ENCODE peak calls at places on chromosomes 4 and X, in seven cellular contexts. I is A673, B is transverse colon, G is ovary, W is cardiac muscle cell, X is fibroblast of lung, A is thoracic aorta. K is an unnamed sample. For H3K9me3, the result is how much of the 10 kb centered on the place peaks cover.

GRCh38 chr4:20995015-20995414 is 294.8 kb downstream of the PACRGL start:
- DNase-seq in A (no peak), G (no peak), W (no peak), I (no peak), B (no peak), X (peak), K (no peak)

GRCh38 chr4:37803348-37803973 is 23.0 kb upstream of the PGM2 start:
- DNase-seq in B (no peak), A (no peak), X (peak), I (peak), G (no peak), W (peak), K (no peak)

GRCh38 chr4:173272987-173273386 is 61.2 kb downstream of the HMGB2 start:
- DNase-seq in W (peak), X (peak), I (peak), B (no peak), A (no peak), G (no peak), K (no peak)

GRCh38 chr4:108113229-108113628 is 55.5 kb downstream of the LEF1 start:
- DNase-seq in W (no peak), B (no peak), I (no peak), X (no peak), G (no peak), A (no peak), K (no peak)

GRCh38 chr4:38889143-38889542 is 21.5 kb downstream of the FAM114A1 start:
- DNase-seq in G (no peak), B (no peak), I (peak), W (peak), X (peak), A (no peak), K (no peak)

GRCh38 chrX:110944323-110944761 is 148.7 kb upstream of the CHRDL1 start:
- DNase-seq in A (no peak), B (no peak), I (no peak), X (no peak), G (peak), W (no peak), K (peak)

GRCh38 chr4:78565971-78566372 is 14.4 kb downstream of the ANXA3 start:
- DNase-seq in A (no peak), G (no peak), X (peak), B (no peak), I (no peak), W (peak), K (no peak)

GRCh38 chr4:40614031-40614430 is 15.6 kb downstream of the RBM47 start:
- DNase-seq in X (no peak), A (no peak), G (no peak), I (no peak), W (no peak), B (no peak), K (no peak)

GRCh38 chr4:76562161-76562560 is 127.1 kb downstream of the SHROOM3 start:
- DNase-seq in W (peak), A (no peak), I (no peak), G (no peak), X (peak), B (no peak), K (no peak)

GRCh38 chr4:163495900-163496299 is 1.4 kb downstream of the TMA16 start:
- DNase-seq in B (no peak), W (no peak), A (no peak), X (no peak), G (no peak), I (peak), K (no peak)

GRCh38 chr4:138948918-138949317 is 66.7 kb upstream of the NOCT start:
- DNase-seq in X (no peak), I (no peak), A (no peak), W (no peak), G (no peak), B (no peak), K (no peak)

GRCh38 chr4:148141536-148141935 is 300.7 kb downstream of the NR3C2 start:
- DNase-seq in W (no peak), X (no peak), B (no peak), A (no peak), G (no peak), I (no peak), K (no peak)

GRCh38 chr4:186074189-186074588 is 5.2 kb downstream of the TLR3 start:
- DNase-seq in A (no peak), W (no peak), X (no peak), I (no peak), G (no peak), B (no peak), K (no peak)

GRCh38 chr4:52997132-52997416 is 135.0 kb downstream of the RASL11B start:
- DNase-seq in G (no peak), W (peak), X (peak), A (no peak), B (no peak), I (no peak), K (no peak)

GRCh38 chr4:146381263-146381872 is 140.4 kb downstream of the SLC10A7 start:
- DNase-seq in B (no peak), W (no peak), A (no peak), X (no peak), G (no peak), I (peak), K (peak)

GRCh38 chr4:4880492-4880891 is 21.0 kb downstream of the MSX1 start:
- DNase-seq in I (no peak), B (no peak), W (no peak), G (no peak), X (no peak), A (no peak), K (no peak)

GRCh38 chr4:37873383-37873782 is 17.5 kb upstream of the TBC1D1 start:
- DNase-seq in I (no peak), X (peak), W (peak), G (no peak), A (no peak), B (no peak), K (no peak)

GRCh38 chr4:37244583-37245390 is at the start of gene NWD2:
- DNase-seq in B (peak), A (no peak), I (peak), X (no peak), G (no peak), W (peak), K (peak)

GRCh38 chr4:40121515-40121914 is 64.9 kb downstream of the N4BP2 start:
- DNase-seq in X (peak), G (no peak), I (peak), W (peak), B (no peak), A (no peak), K (no peak)

GRCh38 chr4:82861529-82861928 is 29.4 kb downstream of the SEC31A start:
- DNase-seq in I (no peak), W (no peak), G (no peak), A (no peak), B (no peak), X (no peak), K (no peak)

GRCh38 chr4:184396001-184396400 is 78.3 kb downstream of the IRF2 start:
- DNase-seq in W (no peak), I (no peak), A (no peak), G (no peak), B (no peak), X (no peak), K (no peak)

GRCh38 chrX:64093761-64094160 is 111.7 kb downstream of the AMER1 start:
- DNase-seq in W (peak), B (no peak), X (peak), I (peak), A (no peak), G (no peak), K (no peak)

GRCh38 chr4:142953171-142953570 is 107.1 kb upstream of the INPP4B start:
- DNase-seq in G (no peak), W (no peak), X (no peak), B (no peak), A (no peak), I (no peak), K (no peak)

DNA sequence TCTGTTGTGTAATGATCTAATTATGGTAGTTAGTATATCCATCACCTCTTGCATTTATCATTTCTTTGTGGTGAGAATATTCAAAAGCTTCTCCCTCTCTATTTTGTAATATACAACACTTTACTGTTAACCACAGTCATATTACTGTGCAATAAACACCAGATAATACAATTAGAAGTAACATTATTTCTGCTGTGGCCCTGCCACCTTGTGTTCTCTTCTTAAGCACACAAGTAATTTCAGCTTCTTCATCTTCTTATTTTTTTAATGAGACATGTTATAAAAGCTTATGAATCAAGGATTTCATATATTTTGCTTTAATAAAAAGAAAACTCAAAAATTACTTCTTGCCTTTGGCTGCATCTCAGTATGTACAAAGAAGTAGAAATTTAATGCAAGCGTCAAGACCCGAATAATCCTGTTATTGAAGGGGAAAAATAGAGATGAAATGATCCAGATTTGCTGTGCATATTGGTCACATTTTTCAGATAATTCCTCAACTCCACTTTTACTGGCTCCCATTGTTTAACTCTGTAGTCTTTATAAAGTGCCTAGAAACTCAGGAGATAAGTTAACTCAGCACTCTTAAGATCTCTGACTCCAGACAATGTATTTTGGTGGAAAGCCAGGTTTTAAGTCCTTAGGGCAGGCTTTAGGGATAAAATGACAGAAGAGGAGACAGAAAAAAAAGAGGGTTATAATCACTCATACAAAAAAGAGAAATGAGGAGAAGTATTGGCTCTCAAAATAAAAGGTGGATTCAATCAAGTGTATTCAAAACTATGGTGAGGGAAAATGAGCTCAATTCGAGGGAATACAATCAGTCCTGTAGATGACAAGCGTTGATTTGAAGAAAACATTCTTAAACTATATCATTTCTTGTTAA is 675.0 kb upstream of the INTU start:
- DNase-seq in G (no peak), I (peak), B (no peak), X (peak), A (no peak), W (peak), K (no peak)
- TF ChIP-seq CTCF in G (no peak), I (peak), B (no peak), X (peak), A (no peak), W (peak), K (no peak)

GRCh38 chr4:1216869-1217294 is 32.0 kb downstream of the CTBP1 start:
- DNase-seq in W (no peak), G (no peak), B (peak), I (no peak), X (no peak), A (no peak), K (no peak)

GRCh38 chr4:1217366-1217765 is 31.6 kb downstream of the CTBP1 start:
- DNase-seq in G (no peak), A (no peak), X (no peak), W (no peak), I (no peak), B (no peak), K (no peak)

GRCh38 chr4:1214101-1215095 is 34.5 kb downstream of the CTBP1 start:
- DNase-seq in W (no peak), G (no peak), A (no peak), B (no peak), X (no peak), I (no peak), K (no peak)

GRCh38 chr4:1215347-1216075 is 33.4 kb downstream of the CTBP1 start:
- DNase-seq in A (no peak), W (no peak), B (peak), G (peak), I (no peak), X (peak), K (no peak)

GRCh38 chr4:1216076-1216614 is 32.8 kb downstream of the CTBP1 start:
- DNase-seq in G (no peak), B (no peak), I (no peak), X (no peak), W (no peak), A (no peak), K (no peak)
- H3K4me3 ChIP-seq in G (no peak), B (no peak), I (no peak), X (no peak), W (no peak), A (no peak), K (no peak)

GRCh38 chrX:479273-479981 is 92.7 kb upstream of the PPP2R3B start:
- DNase-seq in I (no peak), G (no peak), B (no peak), X (no peak), W (no peak), A (no peak), K (no peak)
- H3K9me3 ChIP-seq in I (under half), G (under half), B (under half), X (under half), W (under half), A (under half), K (under half)

DNA sequence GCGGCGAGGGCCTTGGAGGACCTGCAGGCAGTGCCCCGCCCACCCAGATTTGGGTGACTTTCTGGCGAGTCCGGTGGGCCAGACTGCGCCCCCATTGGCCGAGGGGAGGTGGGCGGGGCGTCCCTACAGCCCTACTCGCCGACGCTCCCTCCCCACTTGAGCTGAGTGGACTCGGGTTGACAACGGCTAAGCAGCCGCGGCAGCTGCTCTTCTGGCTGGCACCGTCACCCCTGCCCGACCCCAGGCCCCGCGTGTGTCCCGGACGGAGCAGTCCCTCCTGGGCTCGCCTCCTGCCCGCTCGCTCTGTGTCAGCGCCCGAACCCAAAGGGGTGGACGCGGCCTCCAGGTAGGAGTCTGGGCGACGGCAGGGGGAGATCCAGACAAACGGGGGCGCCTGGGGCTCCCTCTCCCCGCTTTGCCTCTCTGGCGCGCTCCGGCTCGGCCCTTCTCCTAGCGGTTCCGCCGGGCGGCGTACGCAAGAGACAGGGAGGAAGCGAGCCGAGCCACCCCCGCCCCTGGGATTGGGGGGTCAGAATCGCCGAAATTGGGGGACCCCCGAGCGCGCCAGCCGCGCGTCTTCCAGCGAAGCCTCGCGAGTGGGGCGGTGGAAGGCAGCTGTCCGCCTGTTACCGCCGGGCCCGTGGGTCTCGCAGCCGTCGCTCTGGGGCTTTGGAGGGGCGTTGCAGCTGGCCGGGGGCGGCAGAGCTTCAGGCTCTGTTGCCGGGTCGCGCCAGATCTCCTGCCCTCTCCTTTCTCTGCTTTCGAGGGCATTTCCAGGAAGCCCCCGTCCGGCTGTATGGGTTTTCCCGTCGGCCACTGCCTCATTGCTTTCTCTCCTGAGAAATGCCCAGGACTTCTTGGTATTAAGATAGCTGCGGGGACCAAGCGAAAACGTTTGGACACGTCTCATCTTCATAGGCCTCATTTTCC is 46.3 kb downstream of the STARD8 start:
- DNase-seq in G (peak), B (peak), I (peak), X (peak), W (peak), A (peak), K (peak)
- TF ChIP-seq CTCF in G (no peak), B (no peak), I (no peak), X (no peak), W (no peak), A (no peak), K (no peak)

DNA sequence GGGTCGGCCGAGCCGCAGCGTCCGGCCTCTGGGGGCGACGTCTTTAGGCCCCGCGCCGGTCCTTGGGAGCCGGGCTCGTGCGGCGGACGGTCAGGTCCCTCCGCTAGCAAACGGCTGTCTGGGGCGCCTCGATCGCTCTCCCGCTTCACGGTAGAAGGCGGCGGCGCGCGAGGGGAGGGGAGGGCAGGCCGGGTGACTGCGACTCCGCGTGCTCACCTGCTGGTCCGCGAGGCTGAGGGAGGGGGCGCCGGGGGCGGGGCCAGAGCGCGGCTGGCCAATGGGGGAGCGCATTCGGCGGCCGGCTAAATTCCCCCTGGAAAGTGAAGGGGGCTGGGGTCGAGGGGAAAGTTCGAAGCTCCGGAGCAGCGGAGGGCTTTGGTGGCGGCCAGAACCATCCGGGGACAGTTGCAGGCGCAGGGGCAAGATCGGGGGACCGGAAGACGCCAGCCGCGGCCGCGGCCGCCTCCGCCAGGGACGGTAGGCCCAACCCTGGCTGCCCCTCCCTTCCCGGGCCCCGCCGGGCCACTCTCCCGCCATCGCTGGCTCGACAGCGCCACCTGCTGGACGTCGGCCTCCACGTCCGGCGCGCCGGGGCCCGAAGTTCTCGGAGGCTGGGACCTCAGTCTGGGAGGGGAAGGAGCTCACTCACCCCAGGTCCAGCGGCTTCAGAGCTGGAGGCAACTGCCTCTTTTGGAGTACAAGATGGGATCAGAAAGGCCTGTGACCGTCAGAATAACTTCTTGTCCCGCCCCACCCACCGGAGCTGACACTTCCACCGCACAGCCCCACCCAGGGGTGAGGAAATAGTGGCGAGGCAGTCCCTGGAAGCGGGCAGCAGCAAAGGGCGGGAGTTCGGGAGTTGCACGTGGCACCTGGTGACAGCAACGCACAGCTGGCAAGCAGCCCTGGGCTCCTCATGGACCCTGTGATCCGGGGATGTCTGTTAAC is 49.9 kb downstream of the ELF4 start:
- DNase-seq in G (peak), X (peak), A (no peak), B (peak), I (peak), W (peak), K (peak)
- H3K4me3 ChIP-seq in G (peak), X (peak), A (peak), B (peak), I (peak), W (peak), K (peak)

GRCh38 chrX:74865725-74866124 is 59.5 kb downstream of the NEXMIF start:
- DNase-seq in B (no peak), I (no peak), W (no peak), A (no peak), X (no peak), G (no peak), K (no peak)
- H3K9me3 ChIP-seq in B (under half), I (under half), W (under half), A (under half), X (under half), G (under half), K (under half)

DNA sequence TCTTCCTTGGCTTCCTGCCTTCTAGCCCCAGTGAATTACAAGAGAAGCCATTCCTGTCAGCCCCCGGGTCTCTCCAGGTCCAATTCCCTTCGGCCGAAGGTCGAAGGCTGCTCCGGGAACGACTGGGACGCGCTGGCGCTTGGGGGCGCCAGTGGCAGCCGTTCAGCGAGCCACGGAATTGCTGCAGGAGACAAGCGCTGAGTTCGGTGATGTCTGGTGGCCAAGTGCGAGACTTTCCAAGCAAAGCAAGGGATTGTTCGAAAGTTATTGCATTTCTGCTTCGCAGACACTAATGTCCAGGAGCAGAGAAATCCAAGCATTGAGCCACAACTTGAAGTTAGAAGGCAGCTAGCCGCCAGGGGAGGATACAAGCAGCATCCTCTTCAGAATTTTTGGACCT is 1.1 kb upstream of the DKK2 start:
- DNase-seq in W (peak), B (peak), I (peak), X (no peak), G (peak), A (no peak), K (peak)
- TF ChIP-seq CTCF in W (peak), B (peak), I (peak), X (peak), G (no peak), A (peak), K (peak)